ENCODE peak calls at places on chromosomes 2 and 18, in five cellular contexts. U is putamen, C is KBM-7, N is DND-41, B is AG10803. D is an unnamed sample.

GRCh38 chr2:33620-34019 is 12.7 kb downstream of the FAM110C start:
- DNase-seq in U (no peak), C (no peak), N (no peak), B (no peak), D (no peak)

GRCh38 chr2:132448331-132448730 is 31.7 kb downstream of the GPR39 start:
- DNase-seq in U (no peak), C (no peak), N (no peak), B (no peak), D (no peak)

GRCh38 chr2:102486941-102487702 is 14.1 kb downstream of the SLC9A4 start:
- DNase-seq in C (no peak), N (no peak), U (no peak), B (no peak), D (no peak)

GRCh38 chr2:9556121-9556869 is 665 bp upstream of the ADAM17 start:
- DNase-seq in B (no peak), C (peak; percentile 37), U (no peak), N (peak; percentile 51), D (no peak)

GRCh38 chr2:120897399-120897798 is 161.7 kb downstream of the GLI2 start:
- DNase-seq in B (no peak), U (no peak), C (no peak), N (no peak), D (no peak)

GRCh38 chr2:70203086-70203485 is 12.3 kb upstream of the C2orf42 start:
- DNase-seq in B (no peak), N (no peak), U (no peak), C (no peak), D (no peak)

GRCh38 chr2:17877811-17878221 is 651 bp upstream of the KCNS3 start:
- DNase-seq in N (no peak), U (no peak), B (peak; percentile 5), C (peak; percentile 55), D (no peak)

GRCh38 chr2:16508061-16508851 is 157.4 kb downstream of the CYRIA start:
- DNase-seq in C (peak; percentile 35), N (no peak), U (peak; percentile 16), B (peak; percentile 3), D (peak; percentile 26)

GRCh38 chr2:5696741-5697521 is 4.7 kb downstream of the SOX11 start:
- DNase-seq in U (no peak), C (no peak), B (peak; percentile 49), N (no peak), D (no peak)

GRCh38 chr18:34493099-34493544 is 217.0 kb upstream of the DTNA start:
- DNase-seq in U (peak; percentile 83), N (no peak), B (peak; percentile 64), C (peak; percentile 54), D (peak; percentile 95)

GRCh38 chr2:222423632-222424280 is 587 bp upstream of the SGPP2 start:
- DNase-seq in N (no peak), U (peak; percentile 9), B (no peak), C (no peak), D (peak; percentile 63)

GRCh38 chr18:78192044-78192443 is 787.6 kb upstream of the SALL3 start:
- DNase-seq in B (no peak), N (no peak), U (peak; percentile 41), C (no peak), D (peak; percentile 7)

GRCh38 chr2:71926860-71927756 is 220.6 kb downstream of the CYP26B1 start:
- DNase-seq in U (no peak), C (no peak), B (no peak), N (no peak), D (no peak)

GRCh38 chr2:102016399-102016955 is 24.7 kb downstream of the IL1R2 start:
- DNase-seq in B (no peak), U (no peak), N (no peak), C (no peak), D (no peak)

GRCh38 chr2:144404621-144405312 is 115.2 kb downstream of the ZEB2 start:
- DNase-seq in C (no peak), U (no peak), N (no peak), B (no peak), D (no peak)

GRCh38 chr2:81767173-81767720 is 1462.7 kb upstream of the LRRTM1 start:
- DNase-seq in N (no peak), B (peak; percentile 53), C (no peak), U (no peak), D (no peak)

GRCh38 chr2:98498703-98499445 is 54.2 kb downstream of the INPP4A start:
- DNase-seq in C (no peak), U (no peak), B (no peak), N (no peak), D (peak; percentile 83)

GRCh38 chr2:27738349-27739057 is 33.0 kb upstream of the MRPL33 start:
- DNase-seq in C (no peak), N (no peak), U (no peak), B (no peak), D (no peak)

GRCh38 chr2:191571163-191571769 is 106.7 kb upstream of the NABP1 start:
- DNase-seq in N (peak; percentile 49), U (peak; percentile 10), B (peak; percentile 79), C (peak; percentile 91), D (no peak)

GRCh38 chr18:74331404-74331803 is 15.8 kb downstream of the C18orf63 start:
- DNase-seq in N (no peak), C (no peak), B (peak; percentile 66), U (no peak), D (peak; percentile 71)

GRCh38 chr2:237604960-237605359 is 14.4 kb upstream of the RAB17 start:
- DNase-seq in C (no peak), B (peak; percentile 41), U (no peak), N (no peak), D (no peak)

GRCh38 chr2:191866675-191867506 is 20.0 kb upstream of the CAVIN2 start:
- DNase-seq in C (peak; percentile 18), N (no peak), U (peak; percentile 23), B (peak; percentile 94), D (no peak)

GRCh38 chr2:168357799-168358504 is 98.1 kb upstream of the CERS6 start:
- DNase-seq in U (peak; percentile 28), N (no peak), C (no peak), B (no peak), D (no peak)

GRCh38 chr18:79394438-79395307 is 1.1 kb upstream of the NFATC1 start:
- DNase-seq in B (peak; percentile 82), N (no peak), U (no peak), C (no peak), D (no peak)